ENCODE peak calls at places on chromosomes 4 and X, in six cellular contexts. R is AG08395, V is GM23248, K is GM10248, G is NCI-H146, F is MG63. P is an unnamed sample.

GRCh38 chr4:77232653-77233052 is 75.6 kb downstream of the CCNG2 start:
- DNase-seq in R (no peak), V (peak), K (no peak), G (no peak), F (no peak), P (no peak)

GRCh38 chrX:12400218-12400617 is 261.9 kb downstream of the FRMPD4 start:
- DNase-seq in R (no peak), V (no peak), K (no peak), G (no peak), F (no peak), P (no peak)

GRCh38 chr4:53654300-53654758 is 63.0 kb upstream of the LNX1 start:
- DNase-seq in R (peak), V (peak), K (no peak), G (peak), F (peak), P (peak)

GRCh38 chr4:60605651-60606354 is 594.3 kb upstream of the ADGRL3 start:
- DNase-seq in R (peak), V (peak), K (no peak), G (no peak), F (no peak), P (peak)

GRCh38 chrX:32448320-32448719 is 763.0 kb downstream of the DMD start:
- DNase-seq in R (no peak), V (no peak), K (peak), G (no peak), F (no peak), P (no peak)

GRCh38 chr4:113397114-113397701 is 347.8 kb downstream of the ANK2 start:
- DNase-seq in R (peak), V (peak), K (no peak), G (no peak), F (no peak), P (peak)

GRCh38 chrX:139931646-139932076 is 1.2 kb downstream of the ATP11C start:
- DNase-seq in R (no peak), V (no peak), K (no peak), G (no peak), F (no peak), P (no peak)

GRCh38 chr4:139901516-139902327 is 236.1 kb downstream of the MGST2 start:
- DNase-seq in R (peak), V (peak), K (no peak), G (peak), F (no peak), P (no peak)